ENCODE peak calls at places on chromosomes 16 and 17, in nine cellular contexts. One of them, this sample, is unnamed.

GRCh38 chr16:50539053-50539615 is 9.1 kb upstream of the NKD1 start:
- DNase-seq in effector CD8-positive, alpha-beta T cell: no peak
- DNase-seq in pancreas: no peak
- DNase-seq in GM12864: no peak
- DNase-seq in GM12865: no peak
- DNase-seq in NCI-H345: no peak
- DNase-seq in Jurkat, Clone E6-1: no peak
- DNase-seq in endothelial cell: no peak
- DNase-seq in tibial artery: no peak
- DNase-seq in this sample: no peak

GRCh38 chr17:39643271-39643670 is 6.3 kb downstream of the STARD3 start:
- DNase-seq in effector CD8-positive, alpha-beta T cell: no peak
- DNase-seq in pancreas: no peak
- DNase-seq in GM12864: no peak
- DNase-seq in GM12865: no peak
- DNase-seq in NCI-H345: no peak
- DNase-seq in Jurkat, Clone E6-1: no peak
- DNase-seq in endothelial cell: no peak
- DNase-seq in tibial artery: no peak
- DNase-seq in this sample: no peak

GRCh38 chr17:72974605-72975232 is 117.8 kb downstream of the SLC39A11 start:
- DNase-seq in effector CD8-positive, alpha-beta T cell: no peak
- DNase-seq in pancreas: no peak
- DNase-seq in GM12864: no peak
- DNase-seq in GM12865: no peak
- DNase-seq in NCI-H345: peak
- DNase-seq in Jurkat, Clone E6-1: no peak
- DNase-seq in endothelial cell: no peak
- DNase-seq in tibial artery: no peak
- DNase-seq in this sample: no peak

GRCh38 chr17:41680426-41681040 is 8.2 kb upstream of the EIF1 start:
- DNase-seq in effector CD8-positive, alpha-beta T cell: no peak
- DNase-seq in pancreas: no peak
- DNase-seq in GM12864: no peak
- DNase-seq in GM12865: no peak
- DNase-seq in NCI-H345: peak
- DNase-seq in Jurkat, Clone E6-1: no peak
- DNase-seq in endothelial cell: no peak
- DNase-seq in tibial artery: no peak
- DNase-seq in this sample: no peak

GRCh38 chr16:57805176-57805575 is 2.9 kb upstream of the KIFC3 start:
- DNase-seq in effector CD8-positive, alpha-beta T cell: no peak
- DNase-seq in pancreas: no peak
- DNase-seq in GM12864: no peak
- DNase-seq in GM12865: no peak
- DNase-seq in NCI-H345: no peak
- DNase-seq in Jurkat, Clone E6-1: no peak
- DNase-seq in endothelial cell: no peak
- DNase-seq in tibial artery: no peak
- DNase-seq in this sample: no peak

GRCh38 chr16:30430428-30430970 is 669 bp upstream of the DCTPP1 start:
- DNase-seq in effector CD8-positive, alpha-beta T cell: no peak
- DNase-seq in pancreas: no peak
- DNase-seq in GM12864: no peak
- DNase-seq in GM12865: no peak
- DNase-seq in NCI-H345: no peak
- DNase-seq in Jurkat, Clone E6-1: no peak
- DNase-seq in endothelial cell: no peak
- DNase-seq in tibial artery: no peak
- DNase-seq in this sample: peak

GRCh38 chr17:41010421-41010820 is 1.5 kb upstream of the KRTAP3-1 start:
- DNase-seq in effector CD8-positive, alpha-beta T cell: no peak
- DNase-seq in pancreas: no peak
- DNase-seq in GM12864: no peak
- DNase-seq in GM12865: no peak
- DNase-seq in NCI-H345: no peak
- DNase-seq in Jurkat, Clone E6-1: no peak
- DNase-seq in endothelial cell: no peak
- DNase-seq in tibial artery: no peak
- DNase-seq in this sample: no peak

GRCh38 chr17:66507103-66507923 is 204.9 kb downstream of the PRKCA start:
- DNase-seq in effector CD8-positive, alpha-beta T cell: no peak
- DNase-seq in pancreas: no peak
- DNase-seq in GM12864: no peak
- DNase-seq in GM12865: no peak
- DNase-seq in NCI-H345: no peak
- DNase-seq in Jurkat, Clone E6-1: no peak
- DNase-seq in endothelial cell: no peak
- DNase-seq in tibial artery: no peak
- DNase-seq in this sample: no peak

GRCh38 chr17:57782051-57782490 is 37.0 kb upstream of the CCDC182 start:
- DNase-seq in effector CD8-positive, alpha-beta T cell: no peak
- DNase-seq in pancreas: no peak
- DNase-seq in GM12864: no peak
- DNase-seq in GM12865: no peak
- DNase-seq in NCI-H345: no peak
- DNase-seq in Jurkat, Clone E6-1: peak
- DNase-seq in endothelial cell: no peak
- DNase-seq in tibial artery: no peak
- DNase-seq in this sample: no peak

GRCh38 chr16:20675488-20676267 is 21.8 kb downstream of the ACSM1 start:
- DNase-seq in effector CD8-positive, alpha-beta T cell: no peak
- DNase-seq in pancreas: peak
- DNase-seq in GM12864: no peak
- DNase-seq in GM12865: peak
- DNase-seq in NCI-H345: peak
- DNase-seq in Jurkat, Clone E6-1: no peak
- DNase-seq in endothelial cell: no peak
- DNase-seq in tibial artery: peak
- DNase-seq in this sample: no peak

GRCh38 chr17:33316733-33317132 is 23.6 kb upstream of the ASIC2 start:
- DNase-seq in effector CD8-positive, alpha-beta T cell: no peak
- DNase-seq in pancreas: no peak
- DNase-seq in GM12864: no peak
- DNase-seq in GM12865: no peak
- DNase-seq in NCI-H345: no peak
- DNase-seq in Jurkat, Clone E6-1: no peak
- DNase-seq in endothelial cell: no peak
- DNase-seq in tibial artery: no peak
- DNase-seq in this sample: no peak

GRCh38 chr17:42111901-42112551 is 488 bp downstream of the DHX58 start:
- DNase-seq in effector CD8-positive, alpha-beta T cell: no peak
- DNase-seq in pancreas: no peak
- DNase-seq in GM12864: no peak
- DNase-seq in GM12865: peak
- DNase-seq in NCI-H345: no peak
- DNase-seq in Jurkat, Clone E6-1: no peak
- DNase-seq in endothelial cell: no peak
- DNase-seq in tibial artery: peak
- DNase-seq in this sample: no peak

GRCh38 chr17:28145348-28145747 is 102.9 kb downstream of the NLK start:
- DNase-seq in effector CD8-positive, alpha-beta T cell: no peak
- DNase-seq in pancreas: no peak
- DNase-seq in GM12864: no peak
- DNase-seq in GM12865: no peak
- DNase-seq in NCI-H345: no peak
- DNase-seq in Jurkat, Clone E6-1: no peak
- DNase-seq in endothelial cell: no peak
- DNase-seq in tibial artery: no peak
- DNase-seq in this sample: no peak

GRCh38 chr16:2039286-2040030 is 8.2 kb downstream of the NTHL1 start:
- DNase-seq in effector CD8-positive, alpha-beta T cell: no peak
- DNase-seq in pancreas: no peak
- DNase-seq in GM12864: no peak
- DNase-seq in GM12865: no peak
- DNase-seq in NCI-H345: peak
- DNase-seq in Jurkat, Clone E6-1: no peak
- DNase-seq in endothelial cell: no peak
- DNase-seq in tibial artery: peak
- DNase-seq in this sample: no peak

GRCh38 chr17:76529643-76530488 is 7.6 kb downstream of the CYGB start:
- DNase-seq in effector CD8-positive, alpha-beta T cell: no peak
- DNase-seq in pancreas: no peak
- DNase-seq in GM12864: no peak
- DNase-seq in GM12865: no peak
- DNase-seq in NCI-H345: no peak
- DNase-seq in Jurkat, Clone E6-1: no peak
- DNase-seq in endothelial cell: peak
- DNase-seq in tibial artery: peak
- DNase-seq in this sample: no peak

GRCh38 chr16:4498546-4499195 is 22.5 kb downstream of the HMOX2 start:
- DNase-seq in effector CD8-positive, alpha-beta T cell: no peak
- DNase-seq in pancreas: no peak
- DNase-seq in GM12864: no peak
- DNase-seq in GM12865: no peak
- DNase-seq in NCI-H345: no peak
- DNase-seq in Jurkat, Clone E6-1: no peak
- DNase-seq in endothelial cell: no peak
- DNase-seq in tibial artery: no peak
- DNase-seq in this sample: no peak

GRCh38 chr17:78344666-78345065 is 15.2 kb downstream of the SOCS3 start:
- DNase-seq in effector CD8-positive, alpha-beta T cell: no peak
- DNase-seq in pancreas: no peak
- DNase-seq in GM12864: no peak
- DNase-seq in GM12865: no peak
- DNase-seq in NCI-H345: no peak
- DNase-seq in Jurkat, Clone E6-1: no peak
- DNase-seq in endothelial cell: no peak
- DNase-seq in tibial artery: no peak
- DNase-seq in this sample: no peak